ENCODE peak calls at places on chromosomes 2 and 18, in six cellular contexts. P is HT-29; Y is WTC11; N is activated CD4-positive, alpha-beta memory T cell treated with anti-CD3 and anti-CD28 coated beads, Interleukin-2, amount 10 ng/mL, durations not matched to agents 7 days and 5 days; F is stimulated activated naive CD4-positive, alpha-beta T cell; K is RWPE1. A is an unnamed sample.

GRCh38 chr2:179842498-179843153 is 18.8 kb downstream of the ZNF385B start:
- DNase-seq in P (peak; percentile 17), Y (peak; percentile 54), N (no peak), F (no peak), K (no peak), A (no peak)

GRCh38 chr18:49788327-49788908 is 24.9 kb downstream of the ACAA2 start:
- DNase-seq in P (no peak), Y (no peak), N (no peak), F (no peak), K (no peak), A (no peak)

GRCh38 chr18:50060822-50061221 is 134.1 kb downstream of the MYO5B start:
- DNase-seq in P (no peak), Y (no peak), N (no peak), F (no peak), K (no peak), A (no peak)

GRCh38 chr2:47437287-47437686 is 34.3 kb downstream of the MSH2 start:
- DNase-seq in P (peak; percentile 50), Y (no peak), N (no peak), F (no peak), K (peak; percentile 36), A (peak; percentile 13)

GRCh38 chr2:43379494-43379893 is 153.1 kb upstream of the ZFP36L2 start:
- DNase-seq in P (no peak), Y (no peak), N (no peak), F (no peak), K (no peak), A (no peak)

GRCh38 chr18:2083691-2084090 is 487.6 kb downstream of the METTL4 start:
- DNase-seq in P (peak; percentile 56), Y (peak; percentile 35), N (no peak), F (no peak), K (no peak), A (no peak)

GRCh38 chr2:176852667-176853066 is 359.9 kb upstream of the HNRNPA3 start:
- DNase-seq in P (no peak), Y (peak; percentile 13), N (peak; percentile 62), F (no peak), K (no peak), A (no peak)

GRCh38 chr2:10120938-10121574 is 1.5 kb upstream of the RRM2 start:
- DNase-seq in P (peak; percentile 84), Y (no peak), N (no peak), F (no peak), K (no peak), A (no peak)

GRCh38 chr2:96839288-96839874 is 4.4 kb downstream of the ANKRD23 start:
- DNase-seq in P (peak; percentile 82), Y (no peak), N (peak; percentile 91), F (peak; percentile 51), K (no peak), A (no peak)

GRCh38 chr18:64966667-64967066 is 784.1 kb upstream of the CDH7 start:
- DNase-seq in P (no peak), Y (peak; percentile 33), N (no peak), F (no peak), K (no peak), A (no peak)

GRCh38 chr2:101931402-101931801 is 60.4 kb upstream of the IL1R2 start:
- DNase-seq in P (no peak), Y (no peak), N (no peak), F (no peak), K (no peak), A (no peak)

GRCh38 chr2:128008089-128008672 is 19.7 kb downstream of the SAP130 start:
- DNase-seq in P (no peak), Y (no peak), N (no peak), F (no peak), K (no peak), A (no peak)

GRCh38 chr2:186125156-186125555 is 360.9 kb upstream of the ZC3H15 start:
- DNase-seq in P (no peak), Y (no peak), N (no peak), F (no peak), K (no peak), A (no peak)